ENCODE peak calls at places on chromosomes 7 and 10, in nine cellular contexts. L, K, I, Y, H, W, V, P and Z are unnamed samples.

GRCh38 chr7:92722541-92722940 is 113.8 kb downstream of the CDK6 start:
- DNase-seq in L (no peak), K (no peak), I (no peak), Y (no peak), H (no peak), W (no peak), V (no peak), P (no peak), Z (no peak)

GRCh38 chr7:139857791-139858190 is 28.7 kb downstream of the TBXAS1 start:
- DNase-seq in L (no peak), K (no peak), I (no peak), Y (no peak), H (no peak), W (no peak), V (no peak), P (no peak), Z (no peak)

GRCh38 chr10:110636932-110637557 is 7.1 kb upstream of the RBM20 start:
- DNase-seq in L (no peak), K (peak), I (no peak), Y (no peak), H (no peak), W (no peak), V (no peak), P (peak), Z (no peak)

GRCh38 chr7:139265673-139266072 is 34.6 kb downstream of the UBN2 start:
- DNase-seq in L (no peak), K (no peak), I (no peak), Y (no peak), H (no peak), W (no peak), V (no peak), P (no peak), Z (no peak)

GRCh38 chr10:109062371-109062770 is 860.9 kb downstream of the XPNPEP1 start:
- DNase-seq in L (peak), K (no peak), I (peak), Y (no peak), H (no peak), W (peak), V (peak), P (no peak), Z (no peak)

GRCh38 chr10:36256905-36257304 is 614.8 kb upstream of the FZD8 start:
- DNase-seq in L (peak), K (no peak), I (no peak), Y (no peak), H (no peak), W (peak), V (no peak), P (no peak), Z (no peak)

GRCh38 chr7:73647725-73648592 is 19.7 kb upstream of the VPS37D start:
- DNase-seq in L (no peak), K (no peak), I (no peak), Y (no peak), H (no peak), W (peak), V (no peak), P (no peak), Z (peak)

GRCh38 chr7:19403691-19404090 is 258.5 kb upstream of the FERD3L start:
- DNase-seq in L (no peak), K (no peak), I (no peak), Y (no peak), H (no peak), W (no peak), V (no peak), P (no peak), Z (no peak)

GRCh38 chr10:131789516-131789915 is 111.3 kb upstream of the PPP2R2D start:
- DNase-seq in L (no peak), K (no peak), I (no peak), Y (no peak), H (no peak), W (no peak), V (no peak), P (no peak), Z (no peak)

GRCh38 chr7:134878731-134879295 is 99.4 kb downstream of the CALD1 start:
- DNase-seq in L (peak), K (no peak), I (no peak), Y (no peak), H (no peak), W (no peak), V (no peak), P (no peak), Z (no peak)
- TF ChIP-seq CTCF in L (peak), K (peak), I (peak), Y (no peak), H (no peak), W (no peak), V (no peak), P (no peak), Z (no peak)

GRCh38 chr10:68856352-68856751 is 29.0 kb downstream of the STOX1 start:
- DNase-seq in L (no peak), K (no peak), I (no peak), Y (no peak), H (no peak), W (no peak), V (no peak), P (no peak), Z (no peak)

GRCh38 chr10:68861253-68861652 is 33.9 kb downstream of the STOX1 start:
- DNase-seq in L (peak), K (no peak), I (peak), Y (no peak), H (no peak), W (no peak), V (peak), P (no peak), Z (no peak)
- TF ChIP-seq CTCF in L (no peak), K (no peak), I (no peak), Y (no peak), H (no peak), W (no peak), V (no peak), P (no peak), Z (no peak)

GRCh38 chr7:4472739-4473138 is 209.4 kb upstream of the FOXK1 start:
- DNase-seq in L (no peak), K (no peak), I (no peak), Y (no peak), H (no peak), W (peak), V (no peak), P (no peak), Z (no peak)
- TF ChIP-seq CTCF in L (no peak), K (peak), I (no peak), Y (no peak), H (no peak), W (peak), V (no peak), P (no peak), Z (no peak)

GRCh38 chr7:28382146-28382545 is 30.2 kb upstream of the CREB5 start:
- DNase-seq in L (no peak), K (no peak), I (no peak), Y (no peak), H (no peak), W (no peak), V (no peak), P (no peak), Z (no peak)
- TF ChIP-seq CTCF in L (no peak), K (no peak), I (no peak), Y (no peak), H (no peak), W (no peak), V (no peak), P (no peak), Z (no peak)

GRCh38 chr7:21579341-21580072 is 36.7 kb downstream of the DNAH11 start:
- DNase-seq in L (no peak), K (no peak), I (no peak), Y (no peak), H (no peak), W (no peak), V (no peak), P (peak), Z (no peak)
- TF ChIP-seq CTCF in L (no peak), K (no peak), I (no peak), Y (no peak), H (no peak), W (no peak), V (no peak), P (no peak), Z (no peak)

GRCh38 chr10:104259999-104260774 is 5.5 kb downstream of the GSTO1 start:
- DNase-seq in L (no peak), K (peak), I (no peak), Y (no peak), H (no peak), W (peak), V (peak), P (no peak), Z (no peak)
- TF ChIP-seq CTCF in L (no peak), K (no peak), I (no peak), Y (no peak), H (no peak), W (no peak), V (no peak), P (no peak), Z (no peak)